ENCODE peak calls at places on chromosomes 12 and 14, in seven cellular contexts. B, W, E, Q, C, U and I are unnamed samples.
A peak's percentile ranks its signal among the peaks of the same experiment; 100 is the strongest.

GRCh38 chr12:42767998-42768397 is 178.5 kb upstream of the PRICKLE1 start:
- DNase-seq in B (no peak), W (no peak), E (no peak), Q (no peak), C (no peak), U (no peak), I (no peak)

GRCh38 chr12:537772-538171 is 78.0 kb downstream of the B4GALNT3 start:
- DNase-seq in B (no peak), W (no peak), E (no peak), Q (no peak), C (no peak), U (peak; percentile 87), I (no peak)

GRCh38 chr12:122672515-122672914 is 30.6 kb downstream of the HCAR2 start:
- DNase-seq in B (no peak), W (no peak), E (no peak), Q (no peak), C (no peak), U (no peak), I (no peak)

GRCh38 chr12:39173689-39174088 is 268.3 kb upstream of the CPNE8 start:
- DNase-seq in B (no peak), W (no peak), E (no peak), Q (no peak), C (no peak), U (no peak), I (no peak)

GRCh38 chr14:30283822-30284446 is 275.0 kb upstream of the G2E3 start:
- DNase-seq in B (peak; percentile 53), W (peak; percentile 87), E (no peak), Q (peak; percentile 45), C (peak; percentile 34), U (peak; percentile 76), I (peak; percentile 66)

GRCh38 chr12:82687020-82687951 is 580 bp downstream of the TMTC2 start:
- DNase-seq in B (peak; percentile 9), W (peak; percentile 82), E (peak; percentile 42), Q (peak; percentile 16), C (no peak), U (peak; percentile 37), I (peak; percentile 80)

GRCh38 chr12:2924019-2924418 is 33.3 kb downstream of the TULP3 start:
- DNase-seq in B (peak; percentile 68), W (no peak), E (no peak), Q (no peak), C (no peak), U (no peak), I (no peak)

GRCh38 chr12:20214286-20214685 is 154.1 kb upstream of the PDE3A start:
- DNase-seq in B (peak; percentile 48), W (no peak), E (no peak), Q (peak; percentile 55), C (no peak), U (no peak), I (no peak)

GRCh38 chr14:106185837-106186233 is 659.5 kb downstream of the TMEM121 start:
- DNase-seq in B (no peak), W (no peak), E (no peak), Q (no peak), C (no peak), U (no peak), I (no peak)

GRCh38 chr12:50110762-50111416 is 1.1 kb upstream of the COX14 start:
- DNase-seq in B (peak; percentile 11), W (peak; percentile 84), E (no peak), Q (peak; percentile 58), C (no peak), U (peak; percentile 6), I (peak; percentile 86)

GRCh38 chr12:22684526-22685118 is 59.7 kb downstream of the ETNK1 start:
- DNase-seq in B (peak; percentile 59), W (peak; percentile 63), E (peak; percentile 27), Q (peak; percentile 61), C (no peak), U (peak; percentile 76), I (no peak)

GRCh38 chr12:79955561-79955960 is 20.7 kb upstream of the PPP1R12A start:
- DNase-seq in B (no peak), W (no peak), E (no peak), Q (no peak), C (no peak), U (no peak), I (no peak)

GRCh38 chr12:2650261-2651060 is 144.3 kb upstream of the FKBP4 start:
- DNase-seq in B (no peak), W (no peak), E (no peak), Q (no peak), C (no peak), U (peak; percentile 43), I (peak; percentile 28)

GRCh38 chr14:31941487-31941886 is 135.6 kb upstream of the ARHGAP5 start:
- DNase-seq in B (no peak), W (no peak), E (no peak), Q (no peak), C (no peak), U (no peak), I (no peak)

GRCh38 chr12:4270670-4271432 is 2.7 kb upstream of the CCND2 start:
- DNase-seq in B (no peak), W (peak; percentile 90), E (peak; percentile 62), Q (peak; percentile 45), C (no peak), U (peak; percentile 6), I (peak; percentile 82)

GRCh38 chr12:46653311-46653710 is 172.5 kb downstream of the SLC38A4 start:
- DNase-seq in B (no peak), W (no peak), E (no peak), Q (no peak), C (no peak), U (no peak), I (no peak)

GRCh38 chr12:84772281-84772680 is 140.3 kb downstream of the SLC6A15 start:
- DNase-seq in B (peak; percentile 1), W (no peak), E (no peak), Q (no peak), C (no peak), U (no peak), I (no peak)

GRCh38 chr12:125971981-125972380 is 906.7 kb downstream of the AACS start:
- DNase-seq in B (no peak), W (no peak), E (no peak), Q (no peak), C (no peak), U (no peak), I (no peak)

GRCh38 chr14:68458840-68459469 is 333.9 kb downstream of the ZFP36L1 start:
- DNase-seq in B (peak; percentile 87), W (peak; percentile 95), E (no peak), Q (peak; percentile 90), C (no peak), U (peak; percentile 87), I (peak; percentile 48)

GRCh38 chr12:60805340-60805739 is 1209.5 kb downstream of the SLC16A7 start:
- DNase-seq in B (no peak), W (no peak), E (no peak), Q (no peak), C (no peak), U (no peak), I (no peak)

GRCh38 chr12:70983692-70984091 is 63.2 kb upstream of the PTPRR start:
- DNase-seq in B (no peak), W (peak; percentile 69), E (peak; percentile 27), Q (peak; percentile 24), C (no peak), U (no peak), I (peak; percentile 50)

GRCh38 chr14:101881426-101881825 is 82.9 kb upstream of the DYNC1H1 start:
- DNase-seq in B (no peak), W (no peak), E (no peak), Q (no peak), C (no peak), U (no peak), I (no peak)

GRCh38 chr12:87336814-87337336 is 692.3 kb downstream of the C12orf50 start:
- DNase-seq in B (no peak), W (no peak), E (no peak), Q (no peak), C (no peak), U (no peak), I (no peak)

GRCh38 chr14:43983721-43984120 is 523.4 kb downstream of the FSCB start:
- DNase-seq in B (no peak), W (no peak), E (no peak), Q (no peak), C (no peak), U (no peak), I (no peak)

GRCh38 chr12:60415361-60415760 is 819.5 kb downstream of the SLC16A7 start:
- DNase-seq in B (peak; percentile 74), W (no peak), E (no peak), Q (peak; percentile 18), C (no peak), U (no peak), I (no peak)

GRCh38 chr12:47610847-47611246 is 95.0 kb downstream of the RPAP3 start:
- DNase-seq in B (no peak), W (no peak), E (no peak), Q (no peak), C (no peak), U (no peak), I (no peak)

GRCh38 chr12:116319851-116320621 is 42.5 kb upstream of the MED13L start:
- DNase-seq in B (peak; percentile 96), W (no peak), E (no peak), Q (peak; percentile 91), C (no peak), U (peak; percentile 69), I (no peak)
- H2BK120ac ChIP-seq in B (peak overlapping the region; percentile 89), W (no peak overlapping the region), E (no peak overlapping the region), Q (no peak overlapping the region), C (no peak overlapping the region), U (no peak overlapping the region), I (no peak overlapping the region)

GRCh38 chr12:29649722-29650121 is 134.0 kb downstream of the TMTC1 start:
- DNase-seq in B (no peak), W (no peak), E (no peak), Q (no peak), C (no peak), U (no peak), I (no peak)
- H2BK120ac ChIP-seq in B (no peak overlapping the region), W (no peak overlapping the region), E (no peak overlapping the region), Q (no peak overlapping the region), C (no peak overlapping the region), U (no peak overlapping the region), I (no peak overlapping the region)

GRCh38 chr14:89775161-89775560 is 179.4 kb downstream of the EFCAB11 start:
- DNase-seq in B (no peak), W (no peak), E (no peak), Q (no peak), C (no peak), U (no peak), I (no peak)

GRCh38 chr14:89771251-89771650 is 183.3 kb downstream of the EFCAB11 start:
- DNase-seq in B (peak; percentile 87), W (no peak), E (no peak), Q (peak; percentile 69), C (no peak), U (no peak), I (no peak)

GRCh38 chr14:89773644-89774316 is 180.8 kb downstream of the EFCAB11 start:
- DNase-seq in B (peak; percentile 47), W (peak; percentile 90), E (no peak), Q (peak; percentile 69), C (peak; percentile 29), U (peak; percentile 69), I (peak; percentile 85)

GRCh38 chr14:89767861-89768268 is 186.7 kb downstream of the EFCAB11 start:
- DNase-seq in B (peak; percentile 63), W (peak; percentile 87), E (peak; percentile 9), Q (peak; percentile 53), C (no peak), U (peak; percentile 70), I (peak; percentile 61)

GRCh38 chr14:89773151-89773550 is 181.4 kb downstream of the EFCAB11 start:
- DNase-seq in B (no peak), W (no peak), E (no peak), Q (no peak), C (no peak), U (no peak), I (no peak)
- H2BK120ac ChIP-seq in B (peak overlapping the region; percentile 100), W (no peak overlapping the region), E (no peak overlapping the region), Q (no peak overlapping the region), C (peak overlapping the region; percentile 27), U (no peak overlapping the region), I (no peak overlapping the region)

GRCh38 chr14:94291906-94292525 is 1.1 kb downstream of the SERPINA10 start:
- DNase-seq in B (no peak), W (no peak), E (no peak), Q (no peak), C (no peak), U (no peak), I (no peak)
- H2BK120ac ChIP-seq in B (no peak overlapping the region), W (no peak overlapping the region), E (no peak overlapping the region), Q (no peak overlapping the region), C (no peak overlapping the region), U (no peak overlapping the region), I (no peak overlapping the region)